ENCODE peak calls at places on chromosomes 16 and 17, in four cellular contexts. One of them, this sample, is unnamed.

GRCh38 chr17:39810939-39811728 is 53.0 kb downstream of the IKZF3 start:
- DNase-seq in H1: no peak
- DNase-seq in HepG2: no peak
- DNase-seq in K562: no peak
- DNase-seq in this sample: no peak

GRCh38 chr17:35086931-35087573 is 23.5 kb upstream of the RFFL start:
- DNase-seq in H1: no peak
- DNase-seq in HepG2: peak
- DNase-seq in K562: no peak
- DNase-seq in this sample: no peak

GRCh38 chr17:2259769-2260536 is 43.6 kb downstream of the SMG6 start:
- DNase-seq in H1: no peak
- DNase-seq in HepG2: no peak
- DNase-seq in K562: no peak
- DNase-seq in this sample: peak

GRCh38 chr17:8056232-8056975 is 17.5 kb downstream of the ALOX15B start:
- DNase-seq in H1: no peak
- DNase-seq in HepG2: peak
- DNase-seq in K562: no peak
- DNase-seq in this sample: peak

GRCh38 chr16:66256919-66257318 is 109.6 kb upstream of the CDH5 start:
- DNase-seq in H1: no peak
- DNase-seq in HepG2: no peak
- DNase-seq in K562: no peak
- DNase-seq in this sample: no peak

GRCh38 chr17:77666881-77667395 is 291.6 kb upstream of the TNRC6C start:
- DNase-seq in H1: no peak
- DNase-seq in HepG2: no peak
- DNase-seq in K562: no peak
- DNase-seq in this sample: no peak

GRCh38 chr17:73480740-73481139 is 163.5 kb downstream of the SDK2 start:
- DNase-seq in H1: no peak
- DNase-seq in HepG2: no peak
- DNase-seq in K562: no peak
- DNase-seq in this sample: no peak

GRCh38 chr16:56477096-56477878 is 25.9 kb downstream of the OGFOD1 start:
- DNase-seq in H1: no peak
- DNase-seq in HepG2: peak
- DNase-seq in K562: peak
- DNase-seq in this sample: no peak

GRCh38 chr17:72336026-72336803 is 215.4 kb downstream of the SOX9 start:
- DNase-seq in H1: peak
- DNase-seq in HepG2: no peak
- DNase-seq in K562: no peak
- DNase-seq in this sample: no peak

GRCh38 chr17:15210247-15210646 is 54.9 kb downstream of the PMP22 start:
- DNase-seq in H1: no peak
- DNase-seq in HepG2: no peak
- DNase-seq in K562: no peak
- DNase-seq in this sample: no peak

GRCh38 chr16:55728797-55729196 is 73.0 kb downstream of the SLC6A2 start:
- DNase-seq in H1: no peak
- DNase-seq in HepG2: no peak
- DNase-seq in K562: no peak
- DNase-seq in this sample: no peak

GRCh38 chr17:78502611-78503148 is 74.5 kb downstream of the DNAH17 start:
- DNase-seq in H1: no peak
- DNase-seq in HepG2: no peak
- DNase-seq in K562: no peak
- DNase-seq in this sample: no peak

GRCh38 chr17:42784811-42785592 is 4.6 kb downstream of the WNK4 start:
- DNase-seq in H1: no peak
- DNase-seq in HepG2: no peak
- DNase-seq in K562: no peak
- DNase-seq in this sample: no peak

GRCh38 chr17:75476274-75476673 is 19.8 kb downstream of the TMEM94 start:
- DNase-seq in H1: no peak
- DNase-seq in HepG2: no peak
- DNase-seq in K562: no peak
- DNase-seq in this sample: no peak

GRCh38 chr17:39096435-39097158 is 54.8 kb downstream of the PLXDC1 start:
- DNase-seq in H1: no peak
- DNase-seq in HepG2: no peak
- DNase-seq in K562: no peak
- DNase-seq in this sample: no peak

GRCh38 chr17:71224824-71225575 is 895.8 kb upstream of the SOX9 start:
- DNase-seq in H1: no peak
- DNase-seq in HepG2: no peak
- DNase-seq in K562: no peak
- DNase-seq in this sample: no peak

GRCh38 chr17:8126306-8127066 is 2.6 kb upstream of the HES7 start:
- DNase-seq in H1: peak
- DNase-seq in HepG2: no peak
- DNase-seq in K562: peak
- DNase-seq in this sample: no peak

DNA sequence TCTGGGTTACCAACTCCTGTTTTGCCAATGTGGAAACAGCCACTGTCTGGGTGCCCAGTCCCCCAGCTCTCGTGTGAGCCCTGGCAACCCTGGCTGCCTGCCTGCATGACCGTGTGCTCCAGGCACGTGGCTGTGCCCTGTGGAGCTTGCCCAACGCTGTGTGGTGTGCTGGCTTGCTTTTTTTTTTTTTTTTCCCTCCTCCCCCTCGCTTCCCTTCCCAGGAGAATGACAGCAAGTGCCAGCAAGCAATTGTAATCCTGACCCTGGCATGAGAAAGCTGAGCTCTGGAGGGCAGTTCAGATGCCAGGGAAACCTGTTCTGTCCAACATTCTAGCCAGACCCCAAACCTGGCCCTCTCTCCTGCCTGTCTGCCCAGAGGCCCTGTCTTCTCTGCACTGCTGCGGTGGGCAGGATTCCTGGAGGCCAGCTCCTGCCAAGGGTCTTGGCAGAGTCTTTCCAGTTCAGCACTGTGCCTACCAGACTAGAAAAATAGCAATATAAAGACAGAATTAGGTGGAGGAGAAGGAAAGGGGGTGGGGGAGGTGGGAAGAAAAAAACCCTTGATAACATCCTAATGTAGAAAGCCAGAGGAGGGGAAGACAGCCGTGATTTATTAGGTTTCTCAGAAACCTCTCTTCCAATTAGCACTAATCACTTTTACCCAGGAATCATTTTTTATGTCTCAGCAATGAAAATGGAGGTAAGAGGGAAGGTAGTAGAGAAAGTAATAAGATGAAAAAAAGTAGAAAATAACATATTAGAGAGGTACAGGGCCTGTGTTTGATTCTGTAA is 9.0 kb downstream of the HLF start:
- DNase-seq in H1: no peak
- DNase-seq in HepG2: no peak
- DNase-seq in K562: no peak
- DNase-seq in this sample: no peak
- TF ChIP-seq BRCA1 in H1: no peak
- TF ChIP-seq BRCA1 in HepG2: no peak
- TF ChIP-seq BRCA1 in K562: no peak
- TF ChIP-seq BRCA1 in this sample: no peak

GRCh38 chr16:49462989-49463371 is 89.4 kb downstream of the C16orf78 start:
- DNase-seq in H1: peak
- DNase-seq in HepG2: no peak
- DNase-seq in K562: no peak
- DNase-seq in this sample: no peak

GRCh38 chr16:49464877-49465504 is 91.4 kb downstream of the C16orf78 start:
- DNase-seq in H1: peak
- DNase-seq in HepG2: no peak
- DNase-seq in K562: peak
- DNase-seq in this sample: no peak

GRCh38 chr16:49462356-49462988 is 88.9 kb downstream of the C16orf78 start:
- DNase-seq in H1: no peak
- DNase-seq in HepG2: no peak
- DNase-seq in K562: no peak
- DNase-seq in this sample: no peak

GRCh38 chr16:49464093-49464492 is 90.5 kb downstream of the C16orf78 start:
- DNase-seq in H1: no peak
- DNase-seq in HepG2: no peak
- DNase-seq in K562: no peak
- DNase-seq in this sample: no peak

GRCh38 chr16:49463529-49463928 is 89.9 kb downstream of the C16orf78 start:
- DNase-seq in H1: peak
- DNase-seq in HepG2: no peak
- DNase-seq in K562: no peak
- DNase-seq in this sample: peak
- TF ChIP-seq BRCA1 in H1: no peak
- TF ChIP-seq BRCA1 in HepG2: no peak
- TF ChIP-seq BRCA1 in K562: no peak
- TF ChIP-seq BRCA1 in this sample: no peak

DNA sequence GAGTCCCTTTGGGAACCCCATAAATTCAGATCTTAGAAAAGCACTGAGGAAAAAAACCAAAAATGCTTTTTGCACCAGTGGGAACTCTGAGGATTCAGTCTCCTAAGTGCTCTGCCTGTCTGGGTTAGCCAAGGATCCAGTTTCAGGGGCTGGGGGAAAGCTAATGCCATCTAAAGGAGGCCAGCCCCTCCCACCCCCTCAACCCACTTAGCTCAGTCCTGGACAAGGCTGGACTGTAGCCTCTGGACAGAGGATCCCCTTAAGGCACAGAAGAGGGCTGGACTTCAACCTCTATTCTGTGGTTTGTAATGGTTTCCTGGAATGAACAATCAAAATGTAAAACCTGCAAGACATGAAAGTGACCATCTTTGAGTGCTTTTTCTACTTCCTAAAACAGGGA is 356.1 kb upstream of the ZFHX3 start:
- DNase-seq in H1: no peak
- DNase-seq in HepG2: no peak
- DNase-seq in K562: no peak
- DNase-seq in this sample: no peak
- TF ChIP-seq BRCA1 in H1: no peak
- TF ChIP-seq BRCA1 in HepG2: no peak
- TF ChIP-seq BRCA1 in K562: no peak
- TF ChIP-seq BRCA1 in this sample: no peak

GRCh38 chr16:11700264-11701029 is 32.2 kb downstream of the SNN start:
- DNase-seq in H1: no peak
- DNase-seq in HepG2: peak
- DNase-seq in K562: no peak
- DNase-seq in this sample: no peak
- TF ChIP-seq BRCA1 in H1: no peak
- TF ChIP-seq BRCA1 in HepG2: no peak
- TF ChIP-seq BRCA1 in K562: no peak
- TF ChIP-seq BRCA1 in this sample: no peak